ENCODE peak calls at places on chromosomes 2 and 18, in five cellular contexts. One of them, this sample, is unnamed.

GRCh38 chr2:171297951-171298350 is 135.8 kb downstream of the METTL8 start:
- DNase-seq in GM06990: no peak
- DNase-seq in NCI-H1694 treated with DMSO at 0.1 percent for 48 hours: no peak
- DNase-seq in midbrain: no peak
- DNase-seq in stimulated activated CD4-positive, alpha-beta T cell treated with anti-CD3 and anti-CD28 coated beads, Interleukin-15, amount 100 ng/mL, for 48 hours: no peak
- DNase-seq in this sample: no peak

GRCh38 chr18:39414009-39414700 is 1848.6 kb upstream of the CELF4 start:
- DNase-seq in GM06990: no peak
- DNase-seq in NCI-H1694 treated with DMSO at 0.1 percent for 48 hours: no peak
- DNase-seq in midbrain: no peak
- DNase-seq in stimulated activated CD4-positive, alpha-beta T cell treated with anti-CD3 and anti-CD28 coated beads, Interleukin-15, amount 100 ng/mL, for 48 hours: no peak
- DNase-seq in this sample: peak

GRCh38 chr2:58871469-58872142 is 630.5 kb upstream of the FANCL start:
- DNase-seq in GM06990: peak
- DNase-seq in NCI-H1694 treated with DMSO at 0.1 percent for 48 hours: no peak
- DNase-seq in midbrain: no peak
- DNase-seq in stimulated activated CD4-positive, alpha-beta T cell treated with anti-CD3 and anti-CD28 coated beads, Interleukin-15, amount 100 ng/mL, for 48 hours: no peak
- DNase-seq in this sample: no peak

GRCh38 chr2:143907801-143908200 is 612.1 kb downstream of the ZEB2 start:
- DNase-seq in GM06990: no peak
- DNase-seq in NCI-H1694 treated with DMSO at 0.1 percent for 48 hours: no peak
- DNase-seq in midbrain: no peak
- DNase-seq in stimulated activated CD4-positive, alpha-beta T cell treated with anti-CD3 and anti-CD28 coated beads, Interleukin-15, amount 100 ng/mL, for 48 hours: no peak
- DNase-seq in this sample: no peak

GRCh38 chr2:97781981-97782380 is 68.6 kb downstream of the ZAP70 start:
- DNase-seq in GM06990: no peak
- DNase-seq in NCI-H1694 treated with DMSO at 0.1 percent for 48 hours: no peak
- DNase-seq in midbrain: no peak
- DNase-seq in stimulated activated CD4-positive, alpha-beta T cell treated with anti-CD3 and anti-CD28 coated beads, Interleukin-15, amount 100 ng/mL, for 48 hours: no peak
- DNase-seq in this sample: no peak

GRCh38 chr2:216691210-216691741 is 4.1 kb downstream of the IGFBP5 start:
- DNase-seq in GM06990: no peak
- DNase-seq in NCI-H1694 treated with DMSO at 0.1 percent for 48 hours: peak
- DNase-seq in midbrain: peak
- DNase-seq in stimulated activated CD4-positive, alpha-beta T cell treated with anti-CD3 and anti-CD28 coated beads, Interleukin-15, amount 100 ng/mL, for 48 hours: no peak
- DNase-seq in this sample: peak

GRCh38 chr18:13568443-13569392 is 157.6 kb downstream of the FAM210A start:
- DNase-seq in GM06990: peak
- DNase-seq in NCI-H1694 treated with DMSO at 0.1 percent for 48 hours: no peak
- DNase-seq in midbrain: no peak
- DNase-seq in stimulated activated CD4-positive, alpha-beta T cell treated with anti-CD3 and anti-CD28 coated beads, Interleukin-15, amount 100 ng/mL, for 48 hours: no peak
- DNase-seq in this sample: no peak

GRCh38 chr2:240284503-240285259 is 144.2 kb upstream of the OTOS start:
- DNase-seq in GM06990: no peak
- DNase-seq in NCI-H1694 treated with DMSO at 0.1 percent for 48 hours: no peak
- DNase-seq in midbrain: no peak
- DNase-seq in stimulated activated CD4-positive, alpha-beta T cell treated with anti-CD3 and anti-CD28 coated beads, Interleukin-15, amount 100 ng/mL, for 48 hours: no peak
- DNase-seq in this sample: no peak

GRCh38 chr18:57087985-57088384 is 58.9 kb upstream of the BOD1L2 start:
- DNase-seq in GM06990: no peak
- DNase-seq in NCI-H1694 treated with DMSO at 0.1 percent for 48 hours: no peak
- DNase-seq in midbrain: no peak
- DNase-seq in stimulated activated CD4-positive, alpha-beta T cell treated with anti-CD3 and anti-CD28 coated beads, Interleukin-15, amount 100 ng/mL, for 48 hours: no peak
- DNase-seq in this sample: peak

GRCh38 chr2:26068602-26069298 is 34.9 kb downstream of the RAB10 start:
- DNase-seq in GM06990: peak
- DNase-seq in NCI-H1694 treated with DMSO at 0.1 percent for 48 hours: no peak
- DNase-seq in midbrain: no peak
- DNase-seq in stimulated activated CD4-positive, alpha-beta T cell treated with anti-CD3 and anti-CD28 coated beads, Interleukin-15, amount 100 ng/mL, for 48 hours: peak
- DNase-seq in this sample: peak

GRCh38 chr18:75478996-75479870 is 51.7 kb upstream of the SMIM21 start:
- DNase-seq in GM06990: no peak
- DNase-seq in NCI-H1694 treated with DMSO at 0.1 percent for 48 hours: peak
- DNase-seq in midbrain: peak
- DNase-seq in stimulated activated CD4-positive, alpha-beta T cell treated with anti-CD3 and anti-CD28 coated beads, Interleukin-15, amount 100 ng/mL, for 48 hours: no peak
- DNase-seq in this sample: no peak

GRCh38 chr2:44759823-44760222 is 181.7 kb upstream of the SIX3 start:
- DNase-seq in GM06990: no peak
- DNase-seq in NCI-H1694 treated with DMSO at 0.1 percent for 48 hours: no peak
- DNase-seq in midbrain: no peak
- DNase-seq in stimulated activated CD4-positive, alpha-beta T cell treated with anti-CD3 and anti-CD28 coated beads, Interleukin-15, amount 100 ng/mL, for 48 hours: no peak
- DNase-seq in this sample: peak

GRCh38 chr2:117859532-117859911 is 45.0 kb downstream of the DDX18 start:
- DNase-seq in GM06990: no peak
- DNase-seq in NCI-H1694 treated with DMSO at 0.1 percent for 48 hours: no peak
- DNase-seq in midbrain: no peak
- DNase-seq in stimulated activated CD4-positive, alpha-beta T cell treated with anti-CD3 and anti-CD28 coated beads, Interleukin-15, amount 100 ng/mL, for 48 hours: no peak
- DNase-seq in this sample: no peak

GRCh38 chr2:151150325-151150724 is 111.3 kb downstream of the RBM43 start:
- DNase-seq in GM06990: no peak
- DNase-seq in NCI-H1694 treated with DMSO at 0.1 percent for 48 hours: no peak
- DNase-seq in midbrain: no peak
- DNase-seq in stimulated activated CD4-positive, alpha-beta T cell treated with anti-CD3 and anti-CD28 coated beads, Interleukin-15, amount 100 ng/mL, for 48 hours: no peak
- DNase-seq in this sample: no peak

GRCh38 chr2:3446381-3446780 is 66.9 kb downstream of the TRAPPC12 start:
- DNase-seq in GM06990: no peak
- DNase-seq in NCI-H1694 treated with DMSO at 0.1 percent for 48 hours: no peak
- DNase-seq in midbrain: no peak
- DNase-seq in stimulated activated CD4-positive, alpha-beta T cell treated with anti-CD3 and anti-CD28 coated beads, Interleukin-15, amount 100 ng/mL, for 48 hours: no peak
- DNase-seq in this sample: no peak

GRCh38 chr2:215332876-215333600 is 21.2 kb downstream of the ATIC start:
- DNase-seq in GM06990: no peak
- DNase-seq in NCI-H1694 treated with DMSO at 0.1 percent for 48 hours: no peak
- DNase-seq in midbrain: no peak
- DNase-seq in stimulated activated CD4-positive, alpha-beta T cell treated with anti-CD3 and anti-CD28 coated beads, Interleukin-15, amount 100 ng/mL, for 48 hours: no peak
- DNase-seq in this sample: no peak